ENCODE peak calls at places on chromosomes 6 and 20, in seven cellular contexts. Q is K562, S is GM12878, I is H1, N is HCT116, X is HepG2, W is SK-N-SH. T is an unnamed sample.

GRCh38 chr6:161418458-161418945 is 144.6 kb upstream of the AGPAT4 start:
- DNase-seq in I (no peak), S (no peak), N (peak), Q (peak), X (peak), W (peak), T (peak)

GRCh38 chr6:167907837-167908681 is 81.3 kb downstream of the AFDN start:
- DNase-seq in Q (peak), W (peak), X (peak), S (no peak), I (no peak), N (peak), T (no peak)

GRCh38 chr6:11592289-11592906 is 54.8 kb downstream of the TMEM170B start:
- DNase-seq in I (no peak), N (no peak), X (no peak), S (no peak), W (no peak), Q (no peak), T (no peak)

GRCh38 chr6:36098920-36099647 is 31.2 kb upstream of the MAPK13 start:
- DNase-seq in I (no peak), S (no peak), N (no peak), X (no peak), Q (peak), W (peak), T (no peak)

GRCh38 chr6:165762125-165762524 is 99.1 kb upstream of the PDE10A start:
- DNase-seq in Q (no peak), S (no peak), W (no peak), N (no peak), X (no peak), I (no peak), T (no peak)

GRCh38 chr6:130965657-130966056 is 97.4 kb downstream of the EPB41L2 start:
- DNase-seq in I (no peak), S (no peak), W (no peak), X (no peak), N (no peak), Q (no peak), T (no peak)

GRCh38 chr20:4233520-4233919 is 218.2 kb upstream of the RNF24 start:
- DNase-seq in I (no peak), Q (peak), S (no peak), N (no peak), X (no peak), W (no peak), T (no peak)

GRCh38 chr6:108518714-108519576 is 41.8 kb upstream of the FOXO3 start:
- DNase-seq in S (no peak), N (peak), X (peak), W (peak), I (no peak), Q (peak), T (peak)

GRCh38 chr6:89058627-89059026 is 21.9 kb upstream of the PNRC1 start:
- DNase-seq in S (no peak), Q (no peak), I (no peak), X (no peak), W (no peak), N (no peak), T (no peak)

GRCh38 chr6:79878142-79878748 is 69.1 kb downstream of the ELOVL4 start:
- DNase-seq in I (no peak), W (no peak), N (no peak), Q (no peak), X (no peak), S (no peak), T (no peak)

GRCh38 chr6:138157986-138158638 is 3.6 kb upstream of the ARFGEF3 start:
- DNase-seq in W (no peak), I (no peak), N (no peak), S (no peak), X (no peak), Q (no peak), T (no peak)

GRCh38 chr6:151440930-151441329 is 11.0 kb downstream of the RMND1 start:
- DNase-seq in I (no peak), S (no peak), Q (no peak), W (no peak), N (no peak), X (no peak), T (no peak)

GRCh38 chr20:36070451-36070850 is 84.1 kb upstream of the EPB41L1 start:
- DNase-seq in S (no peak), W (no peak), Q (no peak), I (peak), N (no peak), X (peak), T (no peak)

GRCh38 chr6:109311481-109311880 is 70.8 kb downstream of the CD164 start:
- DNase-seq in I (no peak), S (no peak), Q (no peak), N (no peak), W (no peak), X (no peak), T (no peak)

GRCh38 chr6:41561931-41562632 is 15.9 kb downstream of the FOXP4 start:
- DNase-seq in I (peak), N (no peak), Q (no peak), W (no peak), X (no peak), S (no peak), T (no peak)

GRCh38 chr6:7604003-7604402 is 14.0 kb downstream of the SNRNP48 start:
- DNase-seq in I (no peak), X (no peak), S (no peak), Q (no peak), N (no peak), W (no peak), T (no peak)

GRCh38 chr6:10834823-10835222 is 3.5 kb downstream of the MAK start:
- DNase-seq in X (no peak), W (no peak), I (no peak), N (no peak), Q (no peak), S (no peak), T (no peak)

GRCh38 chr20:5480824-5481600 is 164.3 kb upstream of the PROKR2 start:
- DNase-seq in W (no peak), X (no peak), Q (no peak), S (no peak), N (no peak), I (no peak), T (no peak)

GRCh38 chr6:166580076-166581050 is 6.1 kb downstream of the RAMACL start:
- DNase-seq in Q (no peak), N (no peak), X (no peak), I (no peak), W (no peak), S (no peak), T (no peak)

GRCh38 chr6:47413752-47414516 is 63.7 kb upstream of the CD2AP start:
- DNase-seq in S (peak), X (peak), W (peak), N (peak), Q (peak), I (no peak), T (peak)

GRCh38 chr6:128494440-128494839 is 26.0 kb downstream of the PTPRK start:
- DNase-seq in I (no peak), S (no peak), Q (no peak), N (no peak), W (no peak), X (no peak), T (no peak)

GRCh38 chr6:18997375-18997826 is 610.3 kb downstream of the RNF144B start:
- DNase-seq in S (no peak), N (peak), X (peak), W (peak), I (peak), Q (no peak), T (peak)

GRCh38 chr20:58312836-58313235 is 3.3 kb downstream of the RAB22A start:
- DNase-seq in S (no peak), I (no peak), Q (no peak), W (no peak), X (no peak), N (no peak), T (no peak)

GRCh38 chr6:15363523-15364400 is 117.9 kb downstream of the JARID2 start:
- DNase-seq in Q (no peak), N (no peak), W (peak), S (peak), X (no peak), I (no peak), T (no peak)

GRCh38 chr6:158016571-158017383 is 35.1 kb downstream of the SYNJ2 start:
- DNase-seq in I (no peak), S (no peak), W (no peak), Q (no peak), X (no peak), N (no peak), T (no peak)

GRCh38 chr6:154474636-154475428 is 35.7 kb downstream of the CNKSR3 start:
- DNase-seq in X (no peak), N (peak), S (no peak), W (no peak), I (no peak), Q (no peak), T (no peak)

GRCh38 chr6:37665309-37665708 is 32.4 kb downstream of the MDGA1 start:
- DNase-seq in Q (no peak), S (no peak), N (no peak), I (no peak), X (no peak), W (no peak), T (no peak)

GRCh38 chr20:6707231-6707870 is 60.1 kb upstream of the BMP2 start:
- DNase-seq in N (no peak), S (no peak), Q (no peak), X (no peak), W (no peak), I (no peak), T (no peak)

GRCh38 chr6:110329729-110330436 is 28.3 kb downstream of the METTL24 start:
- DNase-seq in X (peak), Q (no peak), I (no peak), S (no peak), W (no peak), N (no peak), T (no peak)

GRCh38 chr6:84089081-84089480 is 55.5 kb downstream of the MRAP2 start:
- DNase-seq in N (no peak), S (no peak), W (no peak), I (no peak), Q (no peak), X (no peak), T (no peak)

GRCh38 chr20:48405909-48406308 is 421.9 kb downstream of the PREX1 start:
- DNase-seq in W (peak), X (peak), Q (peak), S (no peak), N (no peak), I (peak), T (no peak)

GRCh38 chr20:1297486-1297885 is 31.4 kb downstream of the SNPH start:
- DNase-seq in X (no peak), W (no peak), Q (no peak), I (no peak), S (no peak), N (no peak), T (no peak)

GRCh38 chr6:95197590-95197989 is 379.7 kb upstream of the MANEA start:
- DNase-seq in Q (no peak), W (no peak), S (no peak), I (no peak), N (no peak), X (no peak), T (no peak)

GRCh38 chr6:90274481-90275030 is 22.1 kb downstream of the BACH2 start:
- DNase-seq in N (no peak), I (no peak), S (no peak), W (no peak), Q (no peak), X (no peak), T (no peak)

GRCh38 chr6:3431994-3432393 is 24.9 kb downstream of the SLC22A23 start:
- DNase-seq in I (no peak), Q (no peak), S (no peak), W (no peak), X (no peak), N (no peak), T (no peak)

GRCh38 chr6:125784365-125784764 is 6.4 kb upstream of the NCOA7 start:
- DNase-seq in N (no peak), X (no peak), W (no peak), Q (no peak), S (no peak), I (no peak), T (no peak)

GRCh38 chr20:54112221-54112884 is 42.0 kb upstream of the BCAS1 start:
- DNase-seq in S (no peak), N (no peak), W (no peak), X (no peak), Q (no peak), I (no peak), T (no peak)

GRCh38 chr6:122947355-122947754 is 48.7 kb upstream of the CLVS2 start:
- DNase-seq in X (no peak), S (no peak), I (peak), N (peak), W (peak), Q (no peak), T (no peak)

GRCh38 chr6:145656128-145656527 is 79.2 kb downstream of the EPM2A start:
- DNase-seq in N (no peak), I (no peak), X (no peak), S (no peak), Q (no peak), W (no peak), T (no peak)

GRCh38 chr6:106727480-106728153 is 98.2 kb downstream of the QRSL1 start:
- DNase-seq in W (no peak), N (no peak), X (no peak), I (no peak), S (no peak), Q (no peak), T (no peak)

GRCh38 chr6:106730672-106731071 is 101.3 kb downstream of the QRSL1 start:
- DNase-seq in X (no peak), S (no peak), N (no peak), Q (no peak), W (no peak), I (no peak), T (no peak)

GRCh38 chr6:106729848-106730247 is 100.5 kb downstream of the QRSL1 start:
- DNase-seq in X (no peak), N (no peak), S (no peak), Q (no peak), W (no peak), I (no peak), T (no peak)

GRCh38 chr6:106730264-106730663 is 100.9 kb downstream of the QRSL1 start:
- DNase-seq in S (no peak), I (no peak), N (no peak), W (no peak), Q (no peak), X (no peak), T (no peak)

GRCh38 chr6:106728296-106728870 is 99.0 kb downstream of the QRSL1 start:
- DNase-seq in N (no peak), X (no peak), I (no peak), S (no peak), W (no peak), Q (no peak), T (no peak)
- TF ChIP-seq SIN3A in N (no peak), X (no peak), I (no peak), S (no peak), W (no peak), Q (no peak), T (no peak)

DNA sequence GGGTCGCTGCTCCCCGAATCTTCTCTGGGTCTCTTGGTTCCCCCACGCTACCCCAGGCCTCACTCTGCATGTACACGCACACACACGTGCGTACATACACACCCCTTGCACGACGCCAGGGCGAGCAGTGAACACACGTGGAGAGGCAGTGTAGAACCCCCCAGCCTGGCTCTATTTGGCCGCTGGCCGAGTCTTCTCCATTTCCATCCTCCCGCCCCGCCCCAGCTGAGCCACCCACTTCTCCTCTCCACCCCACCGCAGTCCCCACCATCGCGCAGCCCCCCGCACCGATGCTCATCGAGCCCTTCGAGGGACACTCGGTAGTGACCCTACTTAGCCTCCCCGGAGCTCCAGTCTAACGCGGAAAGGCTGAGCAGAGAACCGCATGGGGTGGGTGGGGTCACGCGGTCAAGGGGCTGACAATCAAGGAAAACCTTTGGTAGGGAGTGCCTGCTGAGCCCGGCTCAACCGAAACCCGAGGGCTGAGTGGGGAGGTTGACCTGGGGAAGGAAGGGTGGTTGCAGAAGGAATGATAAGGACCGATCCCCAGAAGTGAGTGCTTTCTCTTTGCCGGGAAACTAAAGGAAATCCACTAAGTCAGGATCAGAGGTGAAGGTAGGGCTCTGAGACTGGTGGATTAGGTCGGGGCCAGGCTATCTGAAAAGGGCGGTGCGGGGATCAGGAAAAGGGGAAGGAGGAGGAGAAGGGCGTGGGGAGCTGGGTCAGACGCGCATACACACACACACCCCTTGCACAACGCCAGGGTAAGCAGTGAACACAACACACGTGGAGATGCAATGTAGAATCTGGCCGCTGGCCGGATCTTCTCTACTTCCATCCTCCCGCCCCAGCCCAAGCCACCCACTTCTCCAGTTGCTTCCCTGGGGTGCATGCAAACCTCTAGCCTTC is 49.8 kb downstream of the CPXM1 start:
- DNase-seq in Q (peak), S (no peak), W (no peak), N (no peak), I (peak), X (peak), T (no peak)
- H3K4me3 ChIP-seq in Q (no peak), S (no peak), W (no peak), N (no peak), I (peak), X (peak), T (peak)

GRCh38 chr20:24980321-24981053 is 12.1 kb downstream of the APMAP start:
- DNase-seq in N (no peak), X (no peak), W (no peak), Q (no peak), S (no peak), I (peak), T (no peak)

GRCh38 chr20:24979036-24979960 is 13.3 kb downstream of the APMAP start:
- DNase-seq in S (no peak), X (no peak), N (no peak), Q (no peak), I (peak), W (no peak), T (no peak)

GRCh38 chr20:24977336-24977735 is 15.2 kb downstream of the APMAP start:
- DNase-seq in N (no peak), Q (no peak), X (no peak), W (no peak), S (no peak), I (no peak), T (no peak)

GRCh38 chr20:24977797-24978196 is 14.8 kb downstream of the APMAP start:
- DNase-seq in W (no peak), N (no peak), X (no peak), I (no peak), S (no peak), Q (no peak), T (no peak)

DNA sequence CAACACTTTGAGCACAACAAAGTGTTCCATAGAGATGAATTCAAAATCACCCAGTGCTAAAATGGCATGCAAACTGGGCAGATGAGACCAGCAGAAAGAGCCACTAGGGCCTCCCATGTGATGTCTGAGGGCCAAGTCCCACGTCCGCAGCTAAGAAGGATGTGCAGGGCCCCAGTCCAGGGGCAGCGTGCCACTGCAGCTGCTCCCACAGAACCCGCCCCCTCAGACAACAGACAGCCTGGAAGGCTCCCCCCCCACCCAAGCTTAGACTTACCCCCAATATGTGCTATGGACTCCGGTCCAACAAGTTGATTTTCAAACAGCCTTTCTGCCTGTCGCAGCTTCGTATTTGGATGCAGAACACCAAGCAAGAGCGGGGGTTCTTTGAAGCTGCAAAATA is 14.1 kb downstream of the APMAP start:
- DNase-seq in X (no peak), I (peak), N (no peak), S (no peak), Q (no peak), W (no peak), T (no peak)
- H3K27ac ChIP-seq in X (no peak), I (no peak), N (no peak), S (no peak), Q (no peak), W (no peak), T (no peak)

GRCh38 chr20:14051454-14051853 is 56.1 kb downstream of the MACROD2 start:
- DNase-seq in N (no peak), I (no peak), W (no peak), S (no peak), X (no peak), Q (no peak), T (no peak)

GRCh38 chr20:14049111-14049510 is 53.8 kb downstream of the MACROD2 start:
- DNase-seq in I (no peak), X (no peak), W (no peak), Q (no peak), N (no peak), S (no peak), T (no peak)

GRCh38 chr20:14046534-14046933 is 51.2 kb downstream of the MACROD2 start:
- DNase-seq in S (no peak), Q (no peak), N (no peak), I (no peak), X (no peak), W (no peak), T (no peak)
- TF ChIP-seq SIN3A in S (no peak), Q (no peak), N (no peak), I (no peak), X (no peak), W (no peak), T (no peak)

GRCh38 chr20:62333820-62334595 is 31.2 kb downstream of the ADRM1 start:
- DNase-seq in N (no peak), X (no peak), S (no peak), Q (no peak), W (no peak), I (no peak), T (no peak)

GRCh38 chr20:62332989-62333819 is 30.4 kb downstream of the ADRM1 start:
- DNase-seq in W (no peak), X (no peak), I (no peak), Q (no peak), N (no peak), S (no peak), T (no peak)

GRCh38 chr20:62335532-62335931 is 31.6 kb downstream of the LAMA5 start:
- DNase-seq in X (no peak), Q (no peak), W (no peak), I (no peak), N (no peak), S (no peak), T (no peak)

GRCh38 chr20:62336329-62336728 is 30.8 kb downstream of the LAMA5 start:
- DNase-seq in S (no peak), Q (no peak), I (no peak), N (no peak), W (no peak), X (no peak), T (no peak)

DNA sequence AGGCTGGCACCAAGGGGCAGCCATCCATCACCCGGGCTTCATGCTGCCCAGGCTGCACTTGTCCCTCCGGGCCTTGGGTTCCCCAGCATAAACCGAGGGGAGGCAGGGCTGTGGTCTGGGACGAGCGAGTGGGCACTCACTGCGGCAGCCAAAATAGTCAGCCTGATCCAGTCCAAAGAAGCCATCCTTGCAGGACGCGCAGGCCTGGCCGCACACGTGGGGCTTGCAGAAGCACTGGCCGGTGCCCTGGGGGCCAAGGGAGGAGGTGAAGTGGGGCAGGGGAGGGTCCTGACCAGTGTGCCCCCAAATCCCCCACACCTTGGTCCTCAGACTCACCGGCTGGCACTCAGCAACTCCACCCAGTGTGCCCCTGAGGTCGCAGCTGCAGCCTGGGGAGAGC is 32.1 kb downstream of the ADRM1 start:
- DNase-seq in N (no peak), S (no peak), I (no peak), W (no peak), X (no peak), Q (no peak), T (no peak)
- H3K4me3 ChIP-seq in N (no peak), S (no peak), I (no peak), W (no peak), X (no peak), Q (no peak), T (no peak)

T was measured in Panc1.